ENCODE peak calls at places on chromosome 9, in six cellular contexts. L, U, W, T, S and G are unnamed samples.

GRCh38 chr9:4026925-4027324 is 272.9 kb downstream of the GLIS3 start:
- DNase-seq in L (no peak), U (no peak), W (no peak), T (no peak), S (no peak), G (no peak)

GRCh38 chr9:114592356-114592755 is 4.8 kb downstream of the ATP6V1G1 start:
- DNase-seq in L (no peak), U (no peak), W (no peak), T (no peak), S (no peak), G (peak; percentile 49)

GRCh38 chr9:137809038-137809630 is 68.4 kb upstream of the CACNA1B start:
- DNase-seq in L (no peak), U (no peak), W (no peak), T (no peak), S (no peak), G (no peak)

GRCh38 chr9:129289131-129289731 is 111.2 kb upstream of the IER5L start:
- DNase-seq in L (no peak), U (no peak), W (no peak), T (no peak), S (no peak), G (no peak)

GRCh38 chr9:88460583-88461332 is 72.5 kb downstream of the SPIN1 start:
- DNase-seq in L (no peak), U (no peak), W (no peak), T (no peak), S (no peak), G (no peak)

GRCh38 chr9:133843250-133843649 is 105.1 kb upstream of the SARDH start:
- DNase-seq in L (no peak), U (no peak), W (no peak), T (no peak), S (no peak), G (no peak)

GRCh38 chr9:133359420-133360175 is 3.2 kb downstream of the SURF2 start:
- DNase-seq in L (no peak), U (no peak), W (peak; percentile 49), T (no peak), S (peak; percentile 53), G (no peak)

GRCh38 chr9:114151426-114151956 is 3.8 kb upstream of the COL27A1 start:
- DNase-seq in L (no peak), U (no peak), W (no peak), T (no peak), S (no peak), G (no peak)

GRCh38 chr9:6902423-6902822 is 144.7 kb downstream of the KDM4C start:
- DNase-seq in L (no peak), U (peak; percentile 34), W (no peak), T (no peak), S (no peak), G (peak; percentile 9)

GRCh38 chr9:30773427-30773826 is 1611.0 kb upstream of the ACO1 start:
- DNase-seq in L (no peak), U (no peak), W (no peak), T (no peak), S (no peak), G (no peak)

GRCh38 chr9:93129691-93130500 is 4.2 kb downstream of the NINJ1 start:
- DNase-seq in L (no peak), U (no peak), W (no peak), T (no peak), S (no peak), G (no peak)

GRCh38 chr9:114154597-114155102 is 687 bp upstream of the COL27A1 start:
- DNase-seq in L (no peak), U (no peak), W (no peak), T (no peak), S (no peak), G (no peak)

GRCh38 chr9:135186248-135187164 is 99.0 kb downstream of the OLFM1 start:
- DNase-seq in L (no peak), U (no peak), W (no peak), T (no peak), S (no peak), G (no peak)

GRCh38 chr9:83432104-83432627 is 106.0 kb downstream of the FRMD3 start:
- DNase-seq in L (peak; percentile 40), U (no peak), W (peak; percentile 59), T (peak; percentile 27), S (no peak), G (no peak)
- TF ChIP-seq CEBPB in L (peak; percentile 25), U (no peak), W (no peak), T (no peak), S (no peak), G (no peak)

GRCh38 chr9:97517331-97518089 is 16.0 kb downstream of the TMOD1 start:
- DNase-seq in L (no peak), U (no peak), W (no peak), T (no peak), S (no peak), G (no peak)
- H3K4me1 ChIP-seq in L (peaks cover 14% of the 10 kb centered on the region), U (no peaks in the 10 kb centered on the region), W (no peaks in the 10 kb centered on the region), T (no peaks in the 10 kb centered on the region), S (peaks cover 16% of the 10 kb centered on the region), G (peaks cover 10% of the 10 kb centered on the region)

DNA sequence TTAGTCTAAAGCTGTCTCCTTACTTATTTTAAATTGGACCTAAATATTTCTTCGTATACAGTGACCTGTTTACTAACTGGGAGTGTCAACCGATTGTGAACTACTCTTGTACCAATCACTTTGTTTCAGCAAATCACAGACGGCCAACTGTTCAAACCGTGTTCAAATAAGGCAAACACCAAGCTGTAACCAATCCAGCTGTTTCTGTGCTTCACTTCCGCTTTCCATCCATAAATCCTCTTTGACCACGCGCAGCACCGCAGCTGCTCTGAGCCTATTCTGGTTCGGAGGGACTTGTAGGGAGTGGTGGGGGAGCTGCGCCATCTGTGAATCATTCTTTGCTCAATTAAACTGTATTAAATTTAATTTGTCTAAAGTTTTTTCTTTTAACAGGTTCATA is 4.8 kb upstream of the FAM240B start:
- DNase-seq in L (no peak), U (no peak), W (no peak), T (no peak), S (no peak), G (no peak)
- TF ChIP-seq CEBPB in L (no peak), U (no peak), W (no peak), T (no peak), S (no peak), G (no peak)

GRCh38 chr9:127132921-127133647 is 10.6 kb upstream of the ANGPTL2 start:
- DNase-seq in L (no peak), U (no peak), W (no peak), T (no peak), S (no peak), G (peak; percentile 75)
- H3K4me1 ChIP-seq in L (peaks cover 14% of the 10 kb centered on the region), U (peaks cover 22% of the 10 kb centered on the region), W (peaks cover 57% of the 10 kb centered on the region), T (peaks cover 7% of the 10 kb centered on the region), S (peaks cover 9% of the 10 kb centered on the region), G (peaks cover 47% of the 10 kb centered on the region)

DNA sequence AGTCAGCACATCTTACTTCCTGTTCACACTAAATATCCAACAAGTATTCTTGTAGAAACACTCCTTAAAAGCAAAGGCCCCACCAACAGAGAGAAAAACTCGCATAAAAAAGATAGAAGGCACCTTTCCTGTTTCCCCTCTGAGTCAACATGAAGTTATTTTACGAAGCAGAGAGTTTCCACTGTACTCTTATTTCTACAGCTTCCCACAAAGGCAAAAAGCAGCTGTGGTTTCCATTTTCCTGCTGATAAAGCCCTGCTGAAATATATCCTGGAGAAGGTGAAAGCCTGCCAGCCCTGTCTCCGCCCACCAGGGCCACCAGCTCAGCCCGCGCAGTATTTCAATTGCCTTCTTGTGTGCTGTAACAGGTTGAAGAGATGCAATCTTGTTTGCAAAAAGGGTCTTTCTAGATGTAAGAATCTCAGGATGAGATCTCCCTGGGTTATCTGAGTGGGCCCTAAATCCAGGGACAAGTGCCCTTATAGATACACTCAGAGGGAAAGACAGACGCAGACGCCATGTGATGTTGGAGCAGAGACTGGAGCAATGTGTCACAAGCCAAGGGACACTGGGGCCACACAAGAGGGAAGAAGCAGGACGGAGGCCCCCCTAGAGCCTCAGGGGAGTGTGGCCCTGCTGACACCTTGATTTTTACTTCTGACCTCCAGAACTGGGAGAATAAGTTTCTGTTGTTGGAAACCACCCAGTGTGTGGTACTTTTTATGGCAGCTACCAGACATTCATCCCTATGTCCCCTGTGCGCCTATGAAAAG is 19.9 kb downstream of the SEMA4D start:
- DNase-seq in L (no peak), U (no peak), W (no peak), T (no peak), S (no peak), G (peak; percentile 46)
- TF ChIP-seq CEBPB in L (no peak), U (no peak), W (no peak), T (no peak), S (no peak), G (no peak)

GRCh38 chr9:91883503-91883902 is 66.5 kb downstream of the ROR2 start:
- DNase-seq in L (no peak), U (no peak), W (no peak), T (no peak), S (no peak), G (no peak)
- H3K4me1 ChIP-seq in L (no peaks in the 10 kb centered on the region), U (no peaks in the 10 kb centered on the region), W (peaks cover 23% of the 10 kb centered on the region), T (peaks cover 10% of the 10 kb centered on the region), S (peaks cover 30% of the 10 kb centered on the region), G (peaks cover 15% of the 10 kb centered on the region)

DNA sequence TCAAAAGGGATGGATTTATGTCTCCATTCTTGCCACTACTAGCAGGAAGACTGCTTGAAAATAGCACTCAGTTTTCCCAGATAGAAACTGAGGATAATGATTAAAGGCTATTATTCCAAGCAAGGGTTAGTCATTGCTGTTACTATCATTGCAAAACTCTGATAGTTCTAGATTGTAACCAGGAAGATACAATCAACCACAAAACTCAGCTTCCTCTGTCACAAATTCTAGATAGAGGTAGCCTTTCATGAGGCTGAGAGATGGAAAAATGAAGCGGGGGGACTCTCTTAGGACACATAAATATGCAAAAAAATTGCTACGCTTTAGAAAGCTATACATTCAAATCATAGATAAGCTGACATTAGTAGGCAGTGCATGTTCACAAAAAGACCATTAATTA is 3.1 kb downstream of the ANXA1 start:
- DNase-seq in L (no peak), U (no peak), W (no peak), T (no peak), S (no peak), G (peak; percentile 25)
- TF ChIP-seq CEBPB in L (no peak), U (no peak), W (no peak), T (no peak), S (no peak), G (peak; percentile 35)